ENCODE peak calls at places on chromosomes 5 and 9, in eight cellular contexts. One of them, this sample, is unnamed.

GRCh38 chr5:117680421-117680820 is 1105.8 kb upstream of the SEMA6A start:
- DNase-seq in right atrium auricular region: no peak
- DNase-seq in cardiac muscle cell: no peak
- DNase-seq in H9: no peak
- DNase-seq in GM20000: no peak
- DNase-seq in CD4-positive, alpha-beta T cell: no peak
- DNase-seq in brain microvascular endothelial cell: no peak
- DNase-seq in pancreas: no peak
- DNase-seq in this sample: no peak

GRCh38 chr5:593511-593910 is 18.6 kb upstream of the CEP72 start:
- DNase-seq in right atrium auricular region: no peak
- DNase-seq in cardiac muscle cell: no peak
- DNase-seq in H9: no peak
- DNase-seq in GM20000: no peak
- DNase-seq in CD4-positive, alpha-beta T cell: no peak
- DNase-seq in brain microvascular endothelial cell: no peak
- DNase-seq in pancreas: no peak
- DNase-seq in this sample: no peak

GRCh38 chr9:15176821-15177220 is 130.2 kb downstream of the TTC39B start:
- DNase-seq in right atrium auricular region: no peak
- DNase-seq in cardiac muscle cell: no peak
- DNase-seq in H9: no peak
- DNase-seq in GM20000: no peak
- DNase-seq in CD4-positive, alpha-beta T cell: no peak
- DNase-seq in brain microvascular endothelial cell: no peak
- DNase-seq in pancreas: no peak
- DNase-seq in this sample: no peak

GRCh38 chr5:80234311-80234948 is 21.4 kb downstream of the SERINC5 start:
- DNase-seq in right atrium auricular region: no peak
- DNase-seq in cardiac muscle cell: no peak
- DNase-seq in H9: no peak
- DNase-seq in GM20000: no peak
- DNase-seq in CD4-positive, alpha-beta T cell: no peak
- DNase-seq in brain microvascular endothelial cell: no peak
- DNase-seq in pancreas: no peak
- DNase-seq in this sample: no peak

GRCh38 chr5:139671096-139671841 is 23.1 kb downstream of the CXXC5 start:
- DNase-seq in right atrium auricular region: no peak
- DNase-seq in cardiac muscle cell: no peak
- DNase-seq in H9: no peak
- DNase-seq in GM20000: peak; percentile 77
- DNase-seq in CD4-positive, alpha-beta T cell: no peak
- DNase-seq in brain microvascular endothelial cell: no peak
- DNase-seq in pancreas: no peak
- DNase-seq in this sample: peak; percentile 70

GRCh38 chr9:125679597-125680189 is 27.3 kb downstream of the MAPKAP1 start:
- DNase-seq in right atrium auricular region: no peak
- DNase-seq in cardiac muscle cell: no peak
- DNase-seq in H9: no peak
- DNase-seq in GM20000: no peak
- DNase-seq in CD4-positive, alpha-beta T cell: no peak
- DNase-seq in brain microvascular endothelial cell: no peak
- DNase-seq in pancreas: no peak
- DNase-seq in this sample: no peak

GRCh38 chr9:93252781-93253530 is 69.0 kb downstream of the WNK2 start:
- DNase-seq in right atrium auricular region: no peak
- DNase-seq in cardiac muscle cell: no peak
- DNase-seq in H9: no peak
- DNase-seq in GM20000: no peak
- DNase-seq in CD4-positive, alpha-beta T cell: no peak
- DNase-seq in brain microvascular endothelial cell: no peak
- DNase-seq in pancreas: no peak
- DNase-seq in this sample: no peak

GRCh38 chr5:137831526-137831925 is 36.1 kb upstream of the MYOT start:
- DNase-seq in right atrium auricular region: no peak
- DNase-seq in cardiac muscle cell: no peak
- DNase-seq in H9: no peak
- DNase-seq in GM20000: no peak
- DNase-seq in CD4-positive, alpha-beta T cell: no peak
- DNase-seq in brain microvascular endothelial cell: no peak
- DNase-seq in pancreas: no peak
- DNase-seq in this sample: no peak

GRCh38 chr9:135345775-135346433 is 133.7 kb upstream of the PPP1R26 start:
- DNase-seq in right atrium auricular region: no peak
- DNase-seq in cardiac muscle cell: no peak
- DNase-seq in H9: no peak
- DNase-seq in GM20000: no peak
- DNase-seq in CD4-positive, alpha-beta T cell: no peak
- DNase-seq in brain microvascular endothelial cell: no peak
- DNase-seq in pancreas: no peak
- DNase-seq in this sample: no peak

GRCh38 chr5:155193018-155193417 is 179.5 kb downstream of the KIF4B start:
- DNase-seq in right atrium auricular region: no peak
- DNase-seq in cardiac muscle cell: no peak
- DNase-seq in H9: peak; percentile 30
- DNase-seq in GM20000: no peak
- DNase-seq in CD4-positive, alpha-beta T cell: no peak
- DNase-seq in brain microvascular endothelial cell: no peak
- DNase-seq in pancreas: no peak
- DNase-seq in this sample: no peak

GRCh38 chr9:77523891-77524290 is 124.2 kb downstream of the GNA14 start:
- DNase-seq in right atrium auricular region: no peak
- DNase-seq in cardiac muscle cell: no peak
- DNase-seq in H9: no peak
- DNase-seq in GM20000: no peak
- DNase-seq in CD4-positive, alpha-beta T cell: no peak
- DNase-seq in brain microvascular endothelial cell: no peak
- DNase-seq in pancreas: no peak
- DNase-seq in this sample: no peak

GRCh38 chr9:9117866-9118265 is 1318.3 kb upstream of the DMAC1 start:
- DNase-seq in right atrium auricular region: no peak
- DNase-seq in cardiac muscle cell: peak; percentile 67
- DNase-seq in H9: no peak
- DNase-seq in GM20000: no peak
- DNase-seq in CD4-positive, alpha-beta T cell: no peak
- DNase-seq in brain microvascular endothelial cell: no peak
- DNase-seq in pancreas: no peak
- DNase-seq in this sample: no peak

GRCh38 chr5:168965638-168966037 is 335.3 kb downstream of the SLIT3 start:
- DNase-seq in right atrium auricular region: no peak
- DNase-seq in cardiac muscle cell: no peak
- DNase-seq in H9: no peak
- DNase-seq in GM20000: no peak
- DNase-seq in CD4-positive, alpha-beta T cell: no peak
- DNase-seq in brain microvascular endothelial cell: no peak
- DNase-seq in pancreas: no peak
- DNase-seq in this sample: no peak

GRCh38 chr9:137678202-137678601 is 59.4 kb downstream of the EHMT1 start:
- DNase-seq in right atrium auricular region: no peak
- DNase-seq in cardiac muscle cell: no peak
- DNase-seq in H9: no peak
- DNase-seq in GM20000: no peak
- DNase-seq in CD4-positive, alpha-beta T cell: no peak
- DNase-seq in brain microvascular endothelial cell: no peak
- DNase-seq in pancreas: no peak
- DNase-seq in this sample: no peak

GRCh38 chr9:99752710-99753109 is 69.0 kb upstream of the NR4A3 start:
- DNase-seq in right atrium auricular region: no peak
- DNase-seq in cardiac muscle cell: no peak
- DNase-seq in H9: no peak
- DNase-seq in GM20000: no peak
- DNase-seq in CD4-positive, alpha-beta T cell: no peak
- DNase-seq in brain microvascular endothelial cell: peak; percentile 60
- DNase-seq in pancreas: no peak
- DNase-seq in this sample: no peak

GRCh38 chr5:136957428-136957827 is 541.7 kb downstream of the SPOCK1 start:
- DNase-seq in right atrium auricular region: no peak
- DNase-seq in cardiac muscle cell: no peak
- DNase-seq in H9: no peak
- DNase-seq in GM20000: no peak
- DNase-seq in CD4-positive, alpha-beta T cell: no peak
- DNase-seq in brain microvascular endothelial cell: no peak
- DNase-seq in pancreas: no peak
- DNase-seq in this sample: no peak

GRCh38 chr9:2356391-2356790 is 265.2 kb upstream of the VLDLR start:
- DNase-seq in right atrium auricular region: no peak
- DNase-seq in cardiac muscle cell: no peak
- DNase-seq in H9: no peak
- DNase-seq in GM20000: no peak
- DNase-seq in CD4-positive, alpha-beta T cell: no peak
- DNase-seq in brain microvascular endothelial cell: peak; percentile 50
- DNase-seq in pancreas: no peak
- DNase-seq in this sample: no peak

GRCh38 chr9:70036641-70037040 is 7.0 kb upstream of the MAMDC2 start:
- DNase-seq in right atrium auricular region: no peak
- DNase-seq in cardiac muscle cell: no peak
- DNase-seq in H9: no peak
- DNase-seq in GM20000: no peak
- DNase-seq in CD4-positive, alpha-beta T cell: no peak
- DNase-seq in brain microvascular endothelial cell: no peak
- DNase-seq in pancreas: no peak
- DNase-seq in this sample: no peak

GRCh38 chr5:32810812-32811211 is 99.7 kb downstream of the NPR3 start:
- DNase-seq in right atrium auricular region: no peak
- DNase-seq in cardiac muscle cell: no peak
- DNase-seq in H9: no peak
- DNase-seq in GM20000: no peak
- DNase-seq in CD4-positive, alpha-beta T cell: no peak
- DNase-seq in brain microvascular endothelial cell: peak; percentile 73
- DNase-seq in pancreas: peak; percentile 16
- DNase-seq in this sample: no peak

GRCh38 chr5:133579766-133580165 is 32.6 kb downstream of the FSTL4 start:
- DNase-seq in right atrium auricular region: no peak
- DNase-seq in cardiac muscle cell: no peak
- DNase-seq in H9: no peak
- DNase-seq in GM20000: no peak
- DNase-seq in CD4-positive, alpha-beta T cell: no peak
- DNase-seq in brain microvascular endothelial cell: no peak
- DNase-seq in pancreas: no peak
- DNase-seq in this sample: no peak

DNA sequence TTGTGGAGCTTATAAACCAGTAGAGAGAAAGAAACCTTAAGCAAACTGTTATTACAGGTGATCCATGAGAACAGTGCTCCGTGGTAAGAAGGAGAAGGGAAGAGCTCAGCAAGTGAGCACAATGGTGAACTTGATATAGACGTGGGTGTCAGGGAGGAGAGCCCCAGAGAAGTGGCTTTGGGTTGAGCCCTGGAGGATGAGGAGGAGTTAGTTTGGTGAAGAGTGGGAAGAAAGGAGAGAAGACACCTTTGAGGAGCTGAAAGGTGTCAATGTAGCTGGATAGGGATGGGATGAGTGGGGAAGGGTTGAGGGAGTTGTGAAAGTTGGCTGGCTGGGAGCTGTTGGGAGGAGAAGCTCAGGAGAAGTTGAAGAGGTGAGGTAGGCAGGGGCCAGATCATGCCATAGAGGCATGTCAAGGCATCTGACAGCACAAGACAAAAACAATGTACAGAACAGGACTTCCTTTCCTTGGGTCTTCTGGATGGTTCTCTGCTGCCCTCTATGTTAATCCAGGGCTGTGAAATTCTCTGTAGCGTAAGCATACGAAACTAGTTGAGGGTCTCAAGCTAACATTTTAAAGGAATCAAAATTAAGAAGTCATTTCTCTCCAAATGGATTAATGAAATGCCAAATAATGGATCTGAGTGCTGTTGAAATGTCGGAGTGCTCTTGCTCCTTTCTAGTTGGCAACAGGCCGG is 501.9 kb downstream of the KDM4C start:
- DNase-seq in right atrium auricular region: no peak
- DNase-seq in cardiac muscle cell: no peak
- DNase-seq in H9: no peak
- DNase-seq in GM20000: no peak
- DNase-seq in CD4-positive, alpha-beta T cell: no peak
- DNase-seq in brain microvascular endothelial cell: no peak
- DNase-seq in pancreas: no peak
- DNase-seq in this sample: no peak
- TF ChIP-seq CTCF in right atrium auricular region: peak; percentile 45
- TF ChIP-seq CTCF in cardiac muscle cell: peak; percentile 21
- TF ChIP-seq CTCF in H9: no peak
- TF ChIP-seq CTCF in GM20000: no peak
- TF ChIP-seq CTCF in CD4-positive, alpha-beta T cell: no peak
- TF ChIP-seq CTCF in brain microvascular endothelial cell: no peak
- TF ChIP-seq CTCF in pancreas: no peak
- TF ChIP-seq CTCF in this sample: no peak

GRCh38 chr9:18060304-18060934 is 413.5 kb upstream of the ADAMTSL1 start:
- DNase-seq in right atrium auricular region: no peak
- DNase-seq in cardiac muscle cell: no peak
- DNase-seq in H9: no peak
- DNase-seq in GM20000: no peak
- DNase-seq in CD4-positive, alpha-beta T cell: no peak
- DNase-seq in brain microvascular endothelial cell: no peak
- DNase-seq in pancreas: no peak
- DNase-seq in this sample: no peak
- TF ChIP-seq CTCF in right atrium auricular region: no peak
- TF ChIP-seq CTCF in cardiac muscle cell: peak; percentile 47
- TF ChIP-seq CTCF in H9: peak; percentile 66
- TF ChIP-seq CTCF in GM20000: no peak
- TF ChIP-seq CTCF in CD4-positive, alpha-beta T cell: no peak
- TF ChIP-seq CTCF in brain microvascular endothelial cell: peak; percentile 13
- TF ChIP-seq CTCF in pancreas: no peak
- TF ChIP-seq CTCF in this sample: no peak

DNA sequence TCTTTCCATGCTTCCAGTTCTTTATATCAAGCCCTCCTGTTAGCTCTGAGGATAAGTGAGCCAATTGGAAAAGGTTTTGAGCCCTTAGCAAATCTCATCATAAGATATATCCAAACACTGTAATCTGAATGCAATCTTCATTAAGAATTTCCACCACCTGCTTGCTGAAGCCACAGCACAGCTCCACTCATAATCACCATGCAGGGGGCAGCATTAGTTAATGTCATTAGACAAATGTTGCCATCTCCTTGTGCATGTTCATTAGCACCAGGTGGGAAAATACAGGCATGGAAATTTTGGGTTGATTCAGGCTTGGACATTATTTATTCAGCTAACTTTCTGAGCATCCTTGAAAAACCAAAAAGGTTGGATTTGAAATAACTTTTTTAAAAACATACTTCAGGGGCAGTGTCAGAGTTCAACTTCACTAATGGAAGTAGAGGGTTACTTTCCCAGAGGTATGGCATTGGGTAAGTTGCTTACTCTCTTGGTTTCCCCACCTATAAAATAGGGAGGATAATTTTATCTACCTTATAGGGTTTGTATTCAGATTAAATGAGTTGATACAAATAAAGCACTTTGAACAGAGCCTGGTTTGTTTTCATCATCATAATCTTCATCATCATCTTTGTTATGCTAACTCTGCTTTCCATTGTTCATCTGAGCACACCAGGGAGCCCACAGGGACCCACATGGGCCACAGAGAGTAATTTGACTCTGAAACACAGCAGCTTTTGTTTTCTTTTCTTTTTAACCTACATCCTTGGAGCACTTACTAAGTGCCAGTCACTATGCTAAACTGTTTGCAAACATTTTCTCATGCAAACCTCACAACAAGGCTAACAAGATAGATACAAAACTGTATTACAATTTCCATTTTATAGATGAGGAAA is 179.0 kb upstream of the SLC24A2 start:
- DNase-seq in right atrium auricular region: no peak
- DNase-seq in cardiac muscle cell: no peak
- DNase-seq in H9: peak; percentile 43
- DNase-seq in GM20000: no peak
- DNase-seq in CD4-positive, alpha-beta T cell: no peak
- DNase-seq in brain microvascular endothelial cell: no peak
- DNase-seq in pancreas: no peak
- DNase-seq in this sample: no peak
- TF ChIP-seq CTCF in right atrium auricular region: no peak
- TF ChIP-seq CTCF in cardiac muscle cell: no peak
- TF ChIP-seq CTCF in H9: peak; percentile 44
- TF ChIP-seq CTCF in GM20000: no peak
- TF ChIP-seq CTCF in CD4-positive, alpha-beta T cell: no peak
- TF ChIP-seq CTCF in brain microvascular endothelial cell: no peak
- TF ChIP-seq CTCF in pancreas: no peak
- TF ChIP-seq CTCF in this sample: peak; percentile 11

GRCh38 chr5:38724301-38725030 is 121.3 kb upstream of the OSMR start:
- DNase-seq in right atrium auricular region: no peak
- DNase-seq in cardiac muscle cell: no peak
- DNase-seq in H9: no peak
- DNase-seq in GM20000: no peak
- DNase-seq in CD4-positive, alpha-beta T cell: no peak
- DNase-seq in brain microvascular endothelial cell: peak; percentile 78
- DNase-seq in pancreas: no peak
- DNase-seq in this sample: no peak
- TF ChIP-seq CTCF in right atrium auricular region: no peak
- TF ChIP-seq CTCF in cardiac muscle cell: no peak
- TF ChIP-seq CTCF in H9: no peak
- TF ChIP-seq CTCF in GM20000: no peak
- TF ChIP-seq CTCF in CD4-positive, alpha-beta T cell: no peak
- TF ChIP-seq CTCF in brain microvascular endothelial cell: peak; percentile 50
- TF ChIP-seq CTCF in pancreas: no peak
- TF ChIP-seq CTCF in this sample: no peak